ENCODE peak calls at places on chromosomes 2 and 18, in six cellular contexts. One of them, this sample, is unnamed.

GRCh38 chr2:129061079-129061785 is 742.6 kb upstream of the HS6ST1 start:
- DNase-seq in breast epithelium: no peak
- DNase-seq in body of pancreas: no peak
- DNase-seq in OCI-LY7: no peak
- DNase-seq in psoas muscle: no peak
- DNase-seq in lower lobe of right lung: no peak
- DNase-seq in this sample: no peak

GRCh38 chr2:27929916-27930486 is 39.5 kb downstream of the BABAM2 start:
- DNase-seq in breast epithelium: no peak
- DNase-seq in body of pancreas: no peak
- DNase-seq in OCI-LY7: no peak
- DNase-seq in psoas muscle: no peak
- DNase-seq in lower lobe of right lung: no peak
- DNase-seq in this sample: no peak

GRCh38 chr18:76679259-76679658 is 143.1 kb upstream of the ZNF236 start:
- DNase-seq in breast epithelium: no peak
- DNase-seq in body of pancreas: no peak
- DNase-seq in OCI-LY7: no peak
- DNase-seq in psoas muscle: no peak
- DNase-seq in lower lobe of right lung: no peak
- DNase-seq in this sample: no peak

GRCh38 chr18:73842795-73843394 is 304.7 kb downstream of the FBXO15 start:
- DNase-seq in breast epithelium: no peak
- DNase-seq in body of pancreas: peak; percentile 50
- DNase-seq in OCI-LY7: peak; percentile 45
- DNase-seq in psoas muscle: peak; percentile 25
- DNase-seq in lower lobe of right lung: no peak
- DNase-seq in this sample: no peak

GRCh38 chr2:190637903-190638618 is 10.8 kb upstream of the NAB1 start:
- DNase-seq in breast epithelium: no peak
- DNase-seq in body of pancreas: peak; percentile 29
- DNase-seq in OCI-LY7: no peak
- DNase-seq in psoas muscle: peak; percentile 27
- DNase-seq in lower lobe of right lung: no peak
- DNase-seq in this sample: no peak

GRCh38 chr2:160583162-160583522 is 89.5 kb upstream of the RBMS1 start:
- DNase-seq in breast epithelium: no peak
- DNase-seq in body of pancreas: no peak
- DNase-seq in OCI-LY7: no peak
- DNase-seq in psoas muscle: no peak
- DNase-seq in lower lobe of right lung: no peak
- DNase-seq in this sample: no peak

GRCh38 chr2:178473931-178474330 is 4.5 kb downstream of the FKBP7 start:
- DNase-seq in breast epithelium: no peak
- DNase-seq in body of pancreas: no peak
- DNase-seq in OCI-LY7: no peak
- DNase-seq in psoas muscle: no peak
- DNase-seq in lower lobe of right lung: no peak
- DNase-seq in this sample: no peak

GRCh38 chr2:31354837-31355236 is 59.7 kb downstream of the XDH start:
- DNase-seq in breast epithelium: no peak
- DNase-seq in body of pancreas: no peak
- DNase-seq in OCI-LY7: peak; percentile 27
- DNase-seq in psoas muscle: no peak
- DNase-seq in lower lobe of right lung: no peak
- DNase-seq in this sample: no peak

GRCh38 chr2:239967244-239968036 is 57.7 kb downstream of the NDUFA10 start:
- DNase-seq in breast epithelium: no peak
- DNase-seq in body of pancreas: no peak
- DNase-seq in OCI-LY7: no peak
- DNase-seq in psoas muscle: no peak
- DNase-seq in lower lobe of right lung: no peak
- DNase-seq in this sample: no peak

GRCh38 chr2:116787808-116788207 is 1026.7 kb upstream of the DDX18 start:
- DNase-seq in breast epithelium: no peak
- DNase-seq in body of pancreas: no peak
- DNase-seq in OCI-LY7: no peak
- DNase-seq in psoas muscle: no peak
- DNase-seq in lower lobe of right lung: no peak
- DNase-seq in this sample: no peak

GRCh38 chr18:24270937-24271380 is 126.7 kb downstream of the OSBPL1A start:
- DNase-seq in breast epithelium: no peak
- DNase-seq in body of pancreas: no peak
- DNase-seq in OCI-LY7: no peak
- DNase-seq in psoas muscle: no peak
- DNase-seq in lower lobe of right lung: no peak
- DNase-seq in this sample: no peak

GRCh38 chr2:137535897-137536296 is 428.4 kb upstream of the HNMT start:
- DNase-seq in breast epithelium: no peak
- DNase-seq in body of pancreas: no peak
- DNase-seq in OCI-LY7: no peak
- DNase-seq in psoas muscle: no peak
- DNase-seq in lower lobe of right lung: no peak
- DNase-seq in this sample: no peak

GRCh38 chr2:174588463-174588862 is 9.1 kb downstream of the WIPF1 start:
- DNase-seq in breast epithelium: no peak
- DNase-seq in body of pancreas: no peak
- DNase-seq in OCI-LY7: no peak
- DNase-seq in psoas muscle: no peak
- DNase-seq in lower lobe of right lung: no peak
- DNase-seq in this sample: no peak

GRCh38 chr2:211361383-211361782 is 805.0 kb downstream of the CPS1 start:
- DNase-seq in breast epithelium: no peak
- DNase-seq in body of pancreas: no peak
- DNase-seq in OCI-LY7: no peak
- DNase-seq in psoas muscle: no peak
- DNase-seq in lower lobe of right lung: no peak
- DNase-seq in this sample: no peak

GRCh38 chr2:240234503-240234951 is 94.1 kb upstream of the OTOS start:
- DNase-seq in breast epithelium: peak; percentile 41
- DNase-seq in body of pancreas: no peak
- DNase-seq in OCI-LY7: no peak
- DNase-seq in psoas muscle: no peak
- DNase-seq in lower lobe of right lung: peak; percentile 19
- DNase-seq in this sample: peak; percentile 9

GRCh38 chr2:240712121-240712520 is 20.5 kb downstream of the AQP12A start:
- DNase-seq in breast epithelium: no peak
- DNase-seq in body of pancreas: no peak
- DNase-seq in OCI-LY7: no peak
- DNase-seq in psoas muscle: peak; percentile 4
- DNase-seq in lower lobe of right lung: no peak
- DNase-seq in this sample: no peak

GRCh38 chr18:26832302-26832701 is 33.2 kb downstream of the AQP4 start:
- DNase-seq in breast epithelium: no peak
- DNase-seq in body of pancreas: no peak
- DNase-seq in OCI-LY7: no peak
- DNase-seq in psoas muscle: no peak
- DNase-seq in lower lobe of right lung: no peak
- DNase-seq in this sample: no peak

GRCh38 chr2:228720895-228721294 is 539.4 kb upstream of the SPHKAP start:
- DNase-seq in breast epithelium: no peak
- DNase-seq in body of pancreas: no peak
- DNase-seq in OCI-LY7: no peak
- DNase-seq in psoas muscle: no peak
- DNase-seq in lower lobe of right lung: no peak
- DNase-seq in this sample: no peak

GRCh38 chr2:71926098-71926466 is 221.6 kb downstream of the CYP26B1 start:
- DNase-seq in breast epithelium: no peak
- DNase-seq in body of pancreas: no peak
- DNase-seq in OCI-LY7: no peak
- DNase-seq in psoas muscle: no peak
- DNase-seq in lower lobe of right lung: no peak
- DNase-seq in this sample: peak; percentile 47

GRCh38 chr2:138071720-138072719 is 107.7 kb downstream of the HNMT start:
- DNase-seq in breast epithelium: no peak
- DNase-seq in body of pancreas: no peak
- DNase-seq in OCI-LY7: no peak
- DNase-seq in psoas muscle: no peak
- DNase-seq in lower lobe of right lung: no peak
- DNase-seq in this sample: no peak

GRCh38 chr2:71446505-71446904 is 6.9 kb upstream of the DYSF start:
- DNase-seq in breast epithelium: no peak
- DNase-seq in body of pancreas: no peak
- DNase-seq in OCI-LY7: no peak
- DNase-seq in psoas muscle: no peak
- DNase-seq in lower lobe of right lung: no peak
- DNase-seq in this sample: no peak

GRCh38 chr2:221514305-221515040 is 57.6 kb downstream of the EPHA4 start:
- DNase-seq in breast epithelium: no peak
- DNase-seq in body of pancreas: no peak
- DNase-seq in OCI-LY7: no peak
- DNase-seq in psoas muscle: no peak
- DNase-seq in lower lobe of right lung: no peak
- DNase-seq in this sample: no peak

GRCh38 chr18:45802814-45803492 is 22.5 kb upstream of the SIGLEC15 start:
- DNase-seq in breast epithelium: no peak
- DNase-seq in body of pancreas: no peak
- DNase-seq in OCI-LY7: no peak
- DNase-seq in psoas muscle: no peak
- DNase-seq in lower lobe of right lung: no peak
- DNase-seq in this sample: no peak

GRCh38 chr2:196535742-196536141 is 103.8 kb upstream of the CCDC150 start:
- DNase-seq in breast epithelium: no peak
- DNase-seq in body of pancreas: no peak
- DNase-seq in OCI-LY7: no peak
- DNase-seq in psoas muscle: no peak
- DNase-seq in lower lobe of right lung: no peak
- DNase-seq in this sample: no peak

GRCh38 chr18:44740000-44740399 is 59.3 kb downstream of the SETBP1 start:
- DNase-seq in breast epithelium: no peak
- DNase-seq in body of pancreas: peak; percentile 78
- DNase-seq in OCI-LY7: no peak
- DNase-seq in psoas muscle: no peak
- DNase-seq in lower lobe of right lung: no peak
- DNase-seq in this sample: no peak

GRCh38 chr2:67384115-67384823 is 12.9 kb upstream of the ETAA1 start:
- DNase-seq in breast epithelium: no peak
- DNase-seq in body of pancreas: no peak
- DNase-seq in OCI-LY7: no peak
- DNase-seq in psoas muscle: no peak
- DNase-seq in lower lobe of right lung: no peak
- DNase-seq in this sample: no peak

GRCh38 chr2:205139822-205140612 is 542.3 kb upstream of the NRP2 start:
- DNase-seq in breast epithelium: no peak
- DNase-seq in body of pancreas: peak; percentile 25
- DNase-seq in OCI-LY7: no peak
- DNase-seq in psoas muscle: no peak
- DNase-seq in lower lobe of right lung: peak; percentile 59
- DNase-seq in this sample: peak; percentile 63

GRCh38 chr2:224646242-224646846 is 61.2 kb upstream of the CUL3 start:
- DNase-seq in breast epithelium: no peak
- DNase-seq in body of pancreas: no peak
- DNase-seq in OCI-LY7: peak; percentile 85
- DNase-seq in psoas muscle: no peak
- DNase-seq in lower lobe of right lung: no peak
- DNase-seq in this sample: no peak

GRCh38 chr18:79937103-79937860 is 14.2 kb downstream of the SLC66A2 start:
- DNase-seq in breast epithelium: peak; percentile 19
- DNase-seq in body of pancreas: no peak
- DNase-seq in OCI-LY7: no peak
- DNase-seq in psoas muscle: no peak
- DNase-seq in lower lobe of right lung: peak; percentile 32
- DNase-seq in this sample: peak; percentile 17

GRCh38 chr18:28766027-28766426 is 589.1 kb upstream of the CDH2 start:
- DNase-seq in breast epithelium: no peak
- DNase-seq in body of pancreas: no peak
- DNase-seq in OCI-LY7: no peak
- DNase-seq in psoas muscle: no peak
- DNase-seq in lower lobe of right lung: no peak
- DNase-seq in this sample: no peak

GRCh38 chr2:52473526-52473925 is 1294.1 kb upstream of the CHAC2 start:
- DNase-seq in breast epithelium: no peak
- DNase-seq in body of pancreas: no peak
- DNase-seq in OCI-LY7: no peak
- DNase-seq in psoas muscle: no peak
- DNase-seq in lower lobe of right lung: no peak
- DNase-seq in this sample: no peak

GRCh38 chr2:177143444-177143843 is 69.2 kb upstream of the HNRNPA3 start:
- DNase-seq in breast epithelium: no peak
- DNase-seq in body of pancreas: no peak
- DNase-seq in OCI-LY7: no peak
- DNase-seq in psoas muscle: no peak
- DNase-seq in lower lobe of right lung: no peak
- DNase-seq in this sample: no peak

DNA sequence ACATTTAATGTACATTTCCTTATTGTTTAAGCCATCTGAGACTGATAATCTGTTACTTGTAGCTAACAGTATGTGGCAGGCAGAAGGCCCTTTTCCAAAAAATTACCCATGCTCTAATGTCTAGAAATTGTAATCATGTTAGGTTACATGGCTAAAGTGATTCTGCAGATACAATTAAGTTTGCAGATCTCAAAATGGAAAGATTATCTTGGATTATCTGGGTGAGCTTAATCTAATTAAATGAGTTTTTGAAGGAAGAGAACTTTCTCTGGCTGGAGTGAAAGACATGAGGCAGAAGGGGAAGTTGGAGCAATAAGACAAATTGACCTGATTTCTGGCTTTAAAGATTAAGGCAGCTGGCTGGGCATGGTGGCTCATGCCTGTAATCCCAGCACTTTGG is 76.3 kb downstream of the MBD2 start:
- DNase-seq in breast epithelium: no peak
- DNase-seq in body of pancreas: no peak
- DNase-seq in OCI-LY7: no peak
- DNase-seq in psoas muscle: no peak
- DNase-seq in lower lobe of right lung: no peak
- DNase-seq in this sample: no peak
- H3K27ac ChIP-seq in breast epithelium: peak overlapping the region; percentile 56
- H3K27ac ChIP-seq in body of pancreas: no peak overlapping the region
- H3K27ac ChIP-seq in OCI-LY7: no peak overlapping the region
- H3K27ac ChIP-seq in psoas muscle: no peak overlapping the region
- H3K27ac ChIP-seq in lower lobe of right lung: no peak overlapping the region
- H3K27ac ChIP-seq in this sample: no peak overlapping the region

GRCh38 chr18:31511098-31511497 is 13.1 kb downstream of the DSG2 start:
- DNase-seq in breast epithelium: no peak
- DNase-seq in body of pancreas: no peak
- DNase-seq in OCI-LY7: no peak
- DNase-seq in psoas muscle: no peak
- DNase-seq in lower lobe of right lung: no peak
- DNase-seq in this sample: no peak
- H3K4me1 ChIP-seq in breast epithelium: no peaks in the 10 kb centered on the region
- H3K4me1 ChIP-seq in body of pancreas: peaks cover 31% of the 10 kb centered on the region
- H3K4me1 ChIP-seq in OCI-LY7: no peaks in the 10 kb centered on the region
- H3K4me1 ChIP-seq in psoas muscle: no peaks in the 10 kb centered on the region
- H3K4me1 ChIP-seq in lower lobe of right lung: no peaks in the 10 kb centered on the region
- H3K4me1 ChIP-seq in this sample: no peaks in the 10 kb centered on the region

GRCh38 chr2:101770672-101771071 is 73.2 kb downstream of the MAP4K4 start:
- DNase-seq in breast epithelium: no peak
- DNase-seq in body of pancreas: no peak
- DNase-seq in OCI-LY7: peak; percentile 68
- DNase-seq in psoas muscle: no peak
- DNase-seq in lower lobe of right lung: no peak
- DNase-seq in this sample: no peak
- TF ChIP-seq CTCF in breast epithelium: no peak
- TF ChIP-seq CTCF in body of pancreas: peak; percentile 14
- TF ChIP-seq CTCF in OCI-LY7: peak; percentile 87
- TF ChIP-seq CTCF in psoas muscle: peak; percentile 32
- TF ChIP-seq CTCF in lower lobe of right lung: peak; percentile 29
- TF ChIP-seq CTCF in this sample: peak; percentile 20

GRCh38 chr2:12949406-12949805 is 232.7 kb downstream of the TRIB2 start:
- DNase-seq in breast epithelium: no peak
- DNase-seq in body of pancreas: no peak
- DNase-seq in OCI-LY7: no peak
- DNase-seq in psoas muscle: no peak
- DNase-seq in lower lobe of right lung: no peak
- DNase-seq in this sample: no peak
- H3K27ac ChIP-seq in breast epithelium: no peak overlapping the region
- H3K27ac ChIP-seq in body of pancreas: no peak overlapping the region
- H3K27ac ChIP-seq in OCI-LY7: no peak overlapping the region
- H3K27ac ChIP-seq in psoas muscle: no peak overlapping the region
- H3K27ac ChIP-seq in lower lobe of right lung: no peak overlapping the region
- H3K27ac ChIP-seq in this sample: no peak overlapping the region

This sample was measured in left lung.